ENCODE peak calls at places on chromosomes 16 and 17, in nine cellular contexts. One of them, this sample, is unnamed. For H3K27me3, the result is how much of the 10 kb centered on the place peaks cover.

GRCh38 chr17:75625813-75626486 is 7.3 kb upstream of the SMIM5 start:
- DNase-seq in aorta: no peak
- DNase-seq in hepatocyte: peak
- DNase-seq in tibial artery: no peak
- DNase-seq in heart right ventricle: no peak
- DNase-seq in NT2/D1: no peak
- DNase-seq in lower lobe of right lung: no peak
- DNase-seq in mammary epithelial cell: no peak
- DNase-seq in mesendoderm: peak
- DNase-seq in this sample: peak

GRCh38 chr17:42408076-42408475 is 15.0 kb downstream of the CAVIN1 start:
- DNase-seq in hepatocyte: no peak
- DNase-seq in heart right ventricle: peak
- DNase-seq in NT2/D1: no peak
- DNase-seq in lower lobe of right lung: no peak
- DNase-seq in mammary epithelial cell: no peak
- DNase-seq in aorta: no peak
- DNase-seq in mesendoderm: no peak
- DNase-seq in tibial artery: no peak
- DNase-seq in this sample: no peak

GRCh38 chr16:16041196-16041892 is 91.9 kb downstream of the ABCC1 start:
- DNase-seq in hepatocyte: no peak
- DNase-seq in NT2/D1: peak
- DNase-seq in aorta: no peak
- DNase-seq in heart right ventricle: no peak
- DNase-seq in mesendoderm: peak
- DNase-seq in tibial artery: no peak
- DNase-seq in mammary epithelial cell: no peak
- DNase-seq in lower lobe of right lung: no peak
- DNase-seq in this sample: no peak

GRCh38 chr17:75077072-75077489 is 10.7 kb upstream of the SLC16A5 start:
- DNase-seq in heart right ventricle: no peak
- DNase-seq in lower lobe of right lung: no peak
- DNase-seq in NT2/D1: no peak
- DNase-seq in mammary epithelial cell: no peak
- DNase-seq in aorta: no peak
- DNase-seq in hepatocyte: peak
- DNase-seq in tibial artery: no peak
- DNase-seq in mesendoderm: no peak
- DNase-seq in this sample: no peak

GRCh38 chr16:23119570-23119969 is 29.7 kb downstream of the USP31 start:
- DNase-seq in tibial artery: no peak
- DNase-seq in mesendoderm: no peak
- DNase-seq in hepatocyte: no peak
- DNase-seq in NT2/D1: no peak
- DNase-seq in heart right ventricle: no peak
- DNase-seq in aorta: no peak
- DNase-seq in mammary epithelial cell: peak
- DNase-seq in lower lobe of right lung: no peak
- DNase-seq in this sample: no peak

GRCh38 chr16:61797960-61798359 is 238.3 kb downstream of the CDH8 start:
- DNase-seq in heart right ventricle: no peak
- DNase-seq in lower lobe of right lung: no peak
- DNase-seq in NT2/D1: no peak
- DNase-seq in aorta: no peak
- DNase-seq in mammary epithelial cell: no peak
- DNase-seq in tibial artery: no peak
- DNase-seq in mesendoderm: no peak
- DNase-seq in hepatocyte: no peak
- DNase-seq in this sample: no peak

GRCh38 chr17:5516060-5516792 is 29.9 kb downstream of the MIS12 start:
- DNase-seq in aorta: no peak
- DNase-seq in lower lobe of right lung: no peak
- DNase-seq in tibial artery: no peak
- DNase-seq in mammary epithelial cell: peak
- DNase-seq in hepatocyte: peak
- DNase-seq in mesendoderm: peak
- DNase-seq in NT2/D1: no peak
- DNase-seq in heart right ventricle: no peak
- DNase-seq in this sample: no peak

GRCh38 chr17:9517396-9517795 is 58.2 kb downstream of the STX8 start:
- DNase-seq in mesendoderm: peak
- DNase-seq in mammary epithelial cell: peak
- DNase-seq in NT2/D1: no peak
- DNase-seq in lower lobe of right lung: no peak
- DNase-seq in aorta: no peak
- DNase-seq in hepatocyte: no peak
- DNase-seq in heart right ventricle: no peak
- DNase-seq in tibial artery: no peak
- DNase-seq in this sample: no peak

GRCh38 chr17:59330314-59330942 is 1.0 kb upstream of the YPEL2 start:
- DNase-seq in aorta: peak
- DNase-seq in mesendoderm: peak
- DNase-seq in NT2/D1: no peak
- DNase-seq in tibial artery: peak
- DNase-seq in heart right ventricle: peak
- DNase-seq in lower lobe of right lung: peak
- DNase-seq in mammary epithelial cell: no peak
- DNase-seq in hepatocyte: peak
- DNase-seq in this sample: no peak

GRCh38 chr16:55012362-55012761 is 81.7 kb downstream of the IRX5 start:
- DNase-seq in tibial artery: no peak
- DNase-seq in mammary epithelial cell: no peak
- DNase-seq in lower lobe of right lung: no peak
- DNase-seq in NT2/D1: no peak
- DNase-seq in hepatocyte: no peak
- DNase-seq in aorta: no peak
- DNase-seq in mesendoderm: no peak
- DNase-seq in heart right ventricle: no peak
- DNase-seq in this sample: no peak

GRCh38 chr17:48587276-48588073 is 2.6 kb downstream of the HOXB3 start:
- DNase-seq in heart right ventricle: no peak
- DNase-seq in tibial artery: no peak
- DNase-seq in hepatocyte: no peak
- DNase-seq in mesendoderm: no peak
- DNase-seq in mammary epithelial cell: no peak
- DNase-seq in lower lobe of right lung: no peak
- DNase-seq in NT2/D1: no peak
- DNase-seq in aorta: no peak
- DNase-seq in this sample: no peak

GRCh38 chr17:512311-512710 is 159.7 kb upstream of the RPH3AL start:
- DNase-seq in lower lobe of right lung: no peak
- DNase-seq in heart right ventricle: no peak
- DNase-seq in hepatocyte: no peak
- DNase-seq in mesendoderm: no peak
- DNase-seq in tibial artery: no peak
- DNase-seq in mammary epithelial cell: no peak
- DNase-seq in NT2/D1: no peak
- DNase-seq in aorta: peak
- DNase-seq in this sample: no peak

GRCh38 chr16:88726981-88727380 is 20.7 kb downstream of the CTU2 start:
- DNase-seq in hepatocyte: no peak
- DNase-seq in mammary epithelial cell: no peak
- DNase-seq in lower lobe of right lung: no peak
- DNase-seq in aorta: no peak
- DNase-seq in NT2/D1: no peak
- DNase-seq in mesendoderm: no peak
- DNase-seq in heart right ventricle: no peak
- DNase-seq in tibial artery: no peak
- DNase-seq in this sample: no peak

GRCh38 chr17:2406271-2406902 is 5.5 kb upstream of the MNT start:
- DNase-seq in mesendoderm: no peak
- DNase-seq in tibial artery: no peak
- DNase-seq in aorta: no peak
- DNase-seq in NT2/D1: no peak
- DNase-seq in heart right ventricle: no peak
- DNase-seq in hepatocyte: peak
- DNase-seq in lower lobe of right lung: peak
- DNase-seq in mammary epithelial cell: peak
- DNase-seq in this sample: no peak

GRCh38 chr17:266701-267656 is 85.5 kb upstream of the DOC2B start:
- DNase-seq in hepatocyte: no peak
- DNase-seq in aorta: peak
- DNase-seq in mammary epithelial cell: no peak
- DNase-seq in tibial artery: no peak
- DNase-seq in lower lobe of right lung: peak
- DNase-seq in NT2/D1: no peak
- DNase-seq in heart right ventricle: peak
- DNase-seq in mesendoderm: no peak
- DNase-seq in this sample: peak

GRCh38 chr16:10992112-10992511 is 47.7 kb downstream of the CLEC16A start:
- DNase-seq in mesendoderm: no peak
- DNase-seq in aorta: no peak
- DNase-seq in tibial artery: no peak
- DNase-seq in mammary epithelial cell: no peak
- DNase-seq in heart right ventricle: no peak
- DNase-seq in lower lobe of right lung: no peak
- DNase-seq in hepatocyte: no peak
- DNase-seq in NT2/D1: no peak
- DNase-seq in this sample: no peak

GRCh38 chr16:31084584-31085298 is 4.0 kb downstream of the PRSS53 start:
- DNase-seq in mammary epithelial cell: no peak
- DNase-seq in heart right ventricle: no peak
- DNase-seq in aorta: peak
- DNase-seq in tibial artery: no peak
- DNase-seq in lower lobe of right lung: no peak
- DNase-seq in mesendoderm: no peak
- DNase-seq in NT2/D1: no peak
- DNase-seq in hepatocyte: peak
- DNase-seq in this sample: no peak

GRCh38 chr16:50645858-50646257 is 35.3 kb downstream of the SNX20 start:
- DNase-seq in tibial artery: no peak
- DNase-seq in heart right ventricle: no peak
- DNase-seq in NT2/D1: peak
- DNase-seq in mesendoderm: no peak
- DNase-seq in mammary epithelial cell: no peak
- DNase-seq in lower lobe of right lung: no peak
- DNase-seq in hepatocyte: peak
- DNase-seq in aorta: no peak
- DNase-seq in this sample: no peak

GRCh38 chr17:56601613-56602012 is 8.1 kb downstream of the NOG start:
- DNase-seq in mesendoderm: no peak
- DNase-seq in hepatocyte: no peak
- DNase-seq in heart right ventricle: no peak
- DNase-seq in mammary epithelial cell: no peak
- DNase-seq in tibial artery: no peak
- DNase-seq in aorta: no peak
- DNase-seq in NT2/D1: no peak
- DNase-seq in lower lobe of right lung: no peak
- DNase-seq in this sample: no peak
- H3K27me3 ChIP-seq in mesendoderm: under half
- H3K27me3 ChIP-seq in hepatocyte: under half
- H3K27me3 ChIP-seq in heart right ventricle: under half
- H3K27me3 ChIP-seq in mammary epithelial cell: under half
- H3K27me3 ChIP-seq in tibial artery: under half
- H3K27me3 ChIP-seq in aorta: under half
- H3K27me3 ChIP-seq in NT2/D1: under half
- H3K27me3 ChIP-seq in lower lobe of right lung: under half
- H3K27me3 ChIP-seq in this sample: under half

GRCh38 chr16:56673916-56674315 is 4.3 kb downstream of the MT1H start:
- DNase-seq in mammary epithelial cell: peak
- DNase-seq in heart right ventricle: no peak
- DNase-seq in NT2/D1: no peak
- DNase-seq in tibial artery: no peak
- DNase-seq in mesendoderm: peak
- DNase-seq in lower lobe of right lung: no peak
- DNase-seq in aorta: no peak
- DNase-seq in hepatocyte: no peak
- DNase-seq in this sample: no peak
- H3K27me3 ChIP-seq in mammary epithelial cell: under half
- H3K27me3 ChIP-seq in heart right ventricle: under half
- H3K27me3 ChIP-seq in NT2/D1: under half
- H3K27me3 ChIP-seq in tibial artery: under half
- H3K27me3 ChIP-seq in mesendoderm: under half
- H3K27me3 ChIP-seq in lower lobe of right lung: half or more
- H3K27me3 ChIP-seq in aorta: under half
- H3K27me3 ChIP-seq in hepatocyte: half or more
- H3K27me3 ChIP-seq in this sample: under half

GRCh38 chr16:81779540-81780320 is 639 bp downstream of the PLCG2 start:
- DNase-seq in aorta: peak
- DNase-seq in mammary epithelial cell: no peak
- DNase-seq in lower lobe of right lung: peak
- DNase-seq in hepatocyte: peak
- DNase-seq in NT2/D1: no peak
- DNase-seq in mesendoderm: no peak
- DNase-seq in tibial artery: no peak
- DNase-seq in heart right ventricle: peak
- DNase-seq in this sample: no peak

GRCh38 chr16:81775570-81775969 is 3.5 kb upstream of the PLCG2 start:
- DNase-seq in mesendoderm: no peak
- DNase-seq in hepatocyte: no peak
- DNase-seq in aorta: no peak
- DNase-seq in mammary epithelial cell: no peak
- DNase-seq in NT2/D1: no peak
- DNase-seq in lower lobe of right lung: no peak
- DNase-seq in tibial artery: no peak
- DNase-seq in heart right ventricle: no peak
- DNase-seq in this sample: no peak

GRCh38 chr16:81780350-81780749 is 1.3 kb downstream of the PLCG2 start:
- DNase-seq in NT2/D1: no peak
- DNase-seq in mesendoderm: no peak
- DNase-seq in heart right ventricle: no peak
- DNase-seq in aorta: no peak
- DNase-seq in hepatocyte: no peak
- DNase-seq in lower lobe of right lung: no peak
- DNase-seq in mammary epithelial cell: no peak
- DNase-seq in tibial artery: no peak
- DNase-seq in this sample: no peak

GRCh38 chr16:81778861-81779539 is at the start of gene PLCG2:
- DNase-seq in mammary epithelial cell: peak
- DNase-seq in heart right ventricle: peak
- DNase-seq in lower lobe of right lung: peak
- DNase-seq in NT2/D1: peak
- DNase-seq in hepatocyte: peak
- DNase-seq in tibial artery: peak
- DNase-seq in aorta: peak
- DNase-seq in mesendoderm: peak
- DNase-seq in this sample: peak

GRCh38 chr16:81778231-81778630 is 860 bp upstream of the PLCG2 start:
- DNase-seq in mammary epithelial cell: no peak
- DNase-seq in hepatocyte: no peak
- DNase-seq in lower lobe of right lung: no peak
- DNase-seq in NT2/D1: no peak
- DNase-seq in mesendoderm: no peak
- DNase-seq in heart right ventricle: no peak
- DNase-seq in aorta: no peak
- DNase-seq in tibial artery: no peak
- DNase-seq in this sample: no peak
- H3K27me3 ChIP-seq in mammary epithelial cell: under half
- H3K27me3 ChIP-seq in hepatocyte: under half
- H3K27me3 ChIP-seq in lower lobe of right lung: under half
- H3K27me3 ChIP-seq in NT2/D1: under half
- H3K27me3 ChIP-seq in mesendoderm: under half
- H3K27me3 ChIP-seq in heart right ventricle: under half
- H3K27me3 ChIP-seq in aorta: under half
- H3K27me3 ChIP-seq in tibial artery: under half
- H3K27me3 ChIP-seq in this sample: under half

DNA sequence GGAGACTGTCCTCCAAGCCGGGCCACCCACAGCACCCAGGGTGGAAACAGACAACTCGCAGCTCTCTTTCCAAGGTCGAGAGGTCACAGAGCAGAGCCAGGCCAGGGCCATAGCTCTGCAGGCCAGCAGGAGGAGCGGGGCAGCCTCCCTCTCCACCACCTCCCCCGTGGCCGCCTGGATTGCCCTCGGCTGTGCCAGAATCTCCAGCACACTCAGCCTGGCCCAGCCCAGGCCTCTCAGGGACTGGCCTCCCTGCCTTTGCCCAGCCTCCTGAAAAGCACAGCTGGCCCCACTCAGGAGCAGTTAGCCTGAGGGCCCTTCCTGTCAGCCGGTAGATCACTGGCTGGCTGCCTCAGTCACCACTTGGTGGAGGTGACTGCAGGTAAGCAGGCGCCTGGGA is 85.8 kb upstream of the SEC14L1 start:
- DNase-seq in lower lobe of right lung: no peak
- DNase-seq in aorta: no peak
- DNase-seq in NT2/D1: no peak
- DNase-seq in mesendoderm: peak
- DNase-seq in hepatocyte: no peak
- DNase-seq in mammary epithelial cell: no peak
- DNase-seq in tibial artery: no peak
- DNase-seq in heart right ventricle: no peak
- DNase-seq in this sample: peak
- H3K27me3 ChIP-seq in lower lobe of right lung: half or more
- H3K27me3 ChIP-seq in aorta: under half
- H3K27me3 ChIP-seq in NT2/D1: under half
- H3K27me3 ChIP-seq in mesendoderm: under half
- H3K27me3 ChIP-seq in hepatocyte: under half
- H3K27me3 ChIP-seq in mammary epithelial cell: under half
- H3K27me3 ChIP-seq in tibial artery: under half
- H3K27me3 ChIP-seq in heart right ventricle: half or more
- H3K27me3 ChIP-seq in this sample: under half

This sample was measured in SK-N-SH.